ENCODE peak calls at places on chromosomes 4 and X, in ten cellular contexts. One of them, this sample, is unnamed.

GRCh38 chrX:19791562-19791961 is 95.8 kb downstream of the SH3KBP1 start:
- DNase-seq in mucosa of gallbladder: no peak
- DNase-seq in stromal cell of bone marrow: peak
- DNase-seq in PC-3: no peak
- DNase-seq in ascending aorta: no peak
- DNase-seq in T-helper 1 cell: peak
- DNase-seq in type B pancreatic cell: no peak
- DNase-seq in stimulated activated CD4-positive, alpha-beta T cell treated with anti-CD3 and anti-CD28 coated beads, Interleukin-4, amount 100 ng/mL, for 48 hours: no peak
- DNase-seq in anterior cingulate cortex: no peak
- DNase-seq in CD4-positive, alpha-beta T cell: no peak
- DNase-seq in this sample: no peak

GRCh38 chrX:115560211-115560977 is 580 bp upstream of the PLS3 start:
- DNase-seq in mucosa of gallbladder: no peak
- DNase-seq in PC-3: peak
- DNase-seq in T-helper 1 cell: no peak
- DNase-seq in ascending aorta: no peak
- DNase-seq in CD4-positive, alpha-beta T cell: no peak
- DNase-seq in stimulated activated CD4-positive, alpha-beta T cell treated with anti-CD3 and anti-CD28 coated beads, Interleukin-4, amount 100 ng/mL, for 48 hours: no peak
- DNase-seq in type B pancreatic cell: no peak
- DNase-seq in anterior cingulate cortex: no peak
- DNase-seq in stromal cell of bone marrow: no peak
- DNase-seq in this sample: peak

GRCh38 chr4:995311-996026 is 2.3 kb upstream of the SLC26A1 start:
- DNase-seq in PC-3: no peak
- DNase-seq in ascending aorta: no peak
- DNase-seq in stromal cell of bone marrow: no peak
- DNase-seq in type B pancreatic cell: no peak
- DNase-seq in anterior cingulate cortex: no peak
- DNase-seq in mucosa of gallbladder: no peak
- DNase-seq in stimulated activated CD4-positive, alpha-beta T cell treated with anti-CD3 and anti-CD28 coated beads, Interleukin-4, amount 100 ng/mL, for 48 hours: no peak
- DNase-seq in T-helper 1 cell: no peak
- DNase-seq in CD4-positive, alpha-beta T cell: no peak
- DNase-seq in this sample: no peak

GRCh38 chr4:147361726-147362125 is 119.2 kb upstream of the EDNRA start:
- DNase-seq in T-helper 1 cell: no peak
- DNase-seq in PC-3: peak
- DNase-seq in stromal cell of bone marrow: peak
- DNase-seq in stimulated activated CD4-positive, alpha-beta T cell treated with anti-CD3 and anti-CD28 coated beads, Interleukin-4, amount 100 ng/mL, for 48 hours: no peak
- DNase-seq in type B pancreatic cell: no peak
- DNase-seq in CD4-positive, alpha-beta T cell: no peak
- DNase-seq in anterior cingulate cortex: no peak
- DNase-seq in mucosa of gallbladder: peak
- DNase-seq in ascending aorta: peak
- DNase-seq in this sample: peak

GRCh38 chr4:59904331-59904730 is 1295.8 kb upstream of the ADGRL3 start:
- DNase-seq in mucosa of gallbladder: no peak
- DNase-seq in PC-3: peak
- DNase-seq in ascending aorta: no peak
- DNase-seq in anterior cingulate cortex: no peak
- DNase-seq in type B pancreatic cell: no peak
- DNase-seq in T-helper 1 cell: no peak
- DNase-seq in stimulated activated CD4-positive, alpha-beta T cell treated with anti-CD3 and anti-CD28 coated beads, Interleukin-4, amount 100 ng/mL, for 48 hours: no peak
- DNase-seq in CD4-positive, alpha-beta T cell: no peak
- DNase-seq in stromal cell of bone marrow: no peak
- DNase-seq in this sample: no peak

GRCh38 chrX:133335027-133335426 is 80.3 kb downstream of the GPC4 start:
- DNase-seq in type B pancreatic cell: no peak
- DNase-seq in anterior cingulate cortex: no peak
- DNase-seq in PC-3: peak
- DNase-seq in stimulated activated CD4-positive, alpha-beta T cell treated with anti-CD3 and anti-CD28 coated beads, Interleukin-4, amount 100 ng/mL, for 48 hours: peak
- DNase-seq in T-helper 1 cell: no peak
- DNase-seq in ascending aorta: no peak
- DNase-seq in stromal cell of bone marrow: peak
- DNase-seq in mucosa of gallbladder: no peak
- DNase-seq in CD4-positive, alpha-beta T cell: no peak
- DNase-seq in this sample: no peak

GRCh38 chr4:58502839-58503238 is 1392.7 kb upstream of the IGFBP7 start:
- DNase-seq in stimulated activated CD4-positive, alpha-beta T cell treated with anti-CD3 and anti-CD28 coated beads, Interleukin-4, amount 100 ng/mL, for 48 hours: no peak
- DNase-seq in anterior cingulate cortex: no peak
- DNase-seq in CD4-positive, alpha-beta T cell: no peak
- DNase-seq in ascending aorta: no peak
- DNase-seq in T-helper 1 cell: no peak
- DNase-seq in PC-3: peak
- DNase-seq in type B pancreatic cell: no peak
- DNase-seq in stromal cell of bone marrow: no peak
- DNase-seq in mucosa of gallbladder: no peak
- DNase-seq in this sample: no peak

GRCh38 chrX:78327370-78328048 is at the start of gene CYSLTR1:
- DNase-seq in T-helper 1 cell: peak
- DNase-seq in type B pancreatic cell: no peak
- DNase-seq in ascending aorta: no peak
- DNase-seq in CD4-positive, alpha-beta T cell: no peak
- DNase-seq in anterior cingulate cortex: no peak
- DNase-seq in stromal cell of bone marrow: no peak
- DNase-seq in stimulated activated CD4-positive, alpha-beta T cell treated with anti-CD3 and anti-CD28 coated beads, Interleukin-4, amount 100 ng/mL, for 48 hours: no peak
- DNase-seq in mucosa of gallbladder: no peak
- DNase-seq in PC-3: no peak
- DNase-seq in this sample: no peak

GRCh38 chrX:43592597-43592996 is 63.5 kb upstream of the MAOA start:
- DNase-seq in ascending aorta: no peak
- DNase-seq in stromal cell of bone marrow: no peak
- DNase-seq in CD4-positive, alpha-beta T cell: no peak
- DNase-seq in T-helper 1 cell: no peak
- DNase-seq in type B pancreatic cell: no peak
- DNase-seq in stimulated activated CD4-positive, alpha-beta T cell treated with anti-CD3 and anti-CD28 coated beads, Interleukin-4, amount 100 ng/mL, for 48 hours: no peak
- DNase-seq in mucosa of gallbladder: no peak
- DNase-seq in PC-3: no peak
- DNase-seq in anterior cingulate cortex: no peak
- DNase-seq in this sample: no peak